ENCODE peak calls at places on chromosomes 7 and 10, in four cellular contexts. S, L, W and V are unnamed samples.

GRCh38 chr7:91265693-91266066 is 1.4 kb downstream of the FZD1 start:
- DNase-seq in S (no peak), W (no peak), L (no peak), V (peak)

GRCh38 chr10:93806882-93807281 is 49.1 kb downstream of the LGI1 start:
- DNase-seq in S (no peak), L (no peak), W (no peak), V (no peak)

GRCh38 chr7:14449291-14449690 is 453.3 kb downstream of the DGKB start:
- DNase-seq in L (no peak), W (no peak), S (no peak), V (no peak)

GRCh38 chr10:86202226-86202625 is 164.4 kb downstream of the GRID1 start:
- DNase-seq in W (no peak), L (no peak), S (no peak), V (no peak)

GRCh38 chr10:3783721-3784432 is 1.1 kb downstream of the KLF6 start:
- DNase-seq in L (peak), S (peak), W (peak), V (peak)

GRCh38 chr7:38242814-38243213 is 30.6 kb downstream of the TARP start:
- DNase-seq in S (no peak), W (no peak), L (no peak), V (no peak)

GRCh38 chr10:30013684-30014246 is 45.6 kb downstream of the JCAD start:
- DNase-seq in L (peak), S (no peak), W (no peak), V (no peak)

GRCh38 chr7:33325754-33326484 is 196.6 kb downstream of the BBS9 start:
- DNase-seq in W (no peak), L (no peak), S (no peak), V (no peak)

GRCh38 chr7:46835556-46835955 is 746.4 kb downstream of the TNS3 start:
- DNase-seq in L (peak), W (no peak), S (peak), V (no peak)

GRCh38 chr10:86085136-86085535 is 281.5 kb downstream of the GRID1 start:
- DNase-seq in S (no peak), W (no peak), L (no peak), V (peak)

GRCh38 chr7:154863766-154864530 is 139.0 kb downstream of the PAXIP1 start:
- DNase-seq in W (no peak), S (no peak), L (no peak), V (no peak)

GRCh38 chr10:99958287-99958686 is 51.5 kb downstream of the DNMBP start:
- DNase-seq in W (no peak), L (peak), S (no peak), V (no peak)

GRCh38 chr7:100353685-100354330 is 4.1 kb upstream of the PILRB start:
- DNase-seq in L (no peak), S (no peak), W (no peak), V (peak)

DNA sequence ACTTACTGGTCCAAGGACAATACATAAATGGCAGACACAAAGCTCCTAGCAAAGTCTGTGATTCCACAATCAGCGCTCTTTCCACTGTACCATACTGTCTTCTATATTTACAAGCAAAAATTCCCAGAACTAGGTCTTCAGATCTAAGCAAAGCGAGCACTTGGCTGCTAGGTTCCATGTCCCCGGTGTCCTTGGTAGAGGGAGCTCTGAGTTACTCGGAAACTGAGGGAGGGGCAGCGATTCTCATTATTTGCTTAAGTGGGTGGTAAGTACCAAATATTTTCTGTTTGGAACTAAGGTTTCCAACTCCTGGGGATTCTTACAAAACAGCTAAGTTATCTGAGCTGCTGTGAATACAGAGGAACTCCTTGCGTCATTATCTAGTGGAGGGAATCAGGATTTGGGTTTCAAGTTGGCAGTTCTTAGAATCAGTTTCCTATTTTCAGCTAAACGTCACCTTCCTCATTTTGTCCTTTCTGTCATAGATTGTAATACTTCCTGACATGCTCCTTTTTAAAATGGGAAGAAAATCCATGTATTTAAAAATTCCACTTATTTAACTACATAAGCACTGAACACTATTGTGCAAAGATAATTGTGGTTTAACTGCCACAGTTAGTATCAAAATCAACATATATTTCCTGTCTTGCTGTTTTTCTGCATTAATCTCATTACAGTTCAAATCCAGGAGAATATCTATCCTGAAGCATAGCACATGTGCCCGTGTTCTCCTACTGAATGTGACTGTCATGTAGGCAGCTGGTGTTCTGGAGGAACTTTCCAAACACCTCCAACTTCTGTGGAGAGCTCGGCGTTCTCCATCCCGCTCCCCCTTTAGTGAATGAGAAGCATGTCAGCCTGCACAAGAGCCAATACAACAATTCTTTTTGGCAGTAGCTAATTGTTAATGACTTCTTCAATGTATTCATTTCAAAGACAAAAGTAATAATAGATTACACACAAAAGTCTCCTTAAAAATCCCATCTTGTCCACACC is 76.6 kb upstream of the IKZF1 start:
- DNase-seq in L (no peak), S (no peak), W (no peak), V (no peak)
- H3K56ac ChIP-seq in L (no peak), S (no peak), W (no peak), V (no peak)

GRCh38 chr7:906776-907157 is 30.4 kb downstream of the GET4 start:
- DNase-seq in W (no peak), S (no peak), L (no peak), V (no peak)

GRCh38 chr7:907158-907980 is 31.0 kb downstream of the GET4 start:
- DNase-seq in L (no peak), W (no peak), S (no peak), V (no peak)

GRCh38 chr7:910441-910861 is 34.1 kb downstream of the GET4 start:
- DNase-seq in W (no peak), S (no peak), L (no peak), V (no peak)

GRCh38 chr7:909358-910329 is 33.3 kb downstream of the GET4 start:
- DNase-seq in L (peak), W (no peak), S (no peak), V (no peak)

GRCh38 chr7:908159-908918 is 32.0 kb downstream of the GET4 start:
- DNase-seq in L (no peak), W (no peak), S (no peak), V (no peak)
- H2BK15ac ChIP-seq in L (no peak), W (no peak), S (no peak), V (peak)

GRCh38 chr10:77266242-77266641 is 371.4 kb downstream of the KCNMA1 start:
- DNase-seq in W (no peak), L (no peak), S (no peak), V (no peak)

GRCh38 chr10:77264527-77264926 is 373.1 kb downstream of the KCNMA1 start:
- DNase-seq in S (no peak), W (no peak), L (no peak), V (no peak)

GRCh38 chr10:77267703-77268630 is 369.6 kb downstream of the KCNMA1 start:
- DNase-seq in W (no peak), S (no peak), L (peak), V (no peak)

GRCh38 chr10:77268721-77269120 is 368.9 kb downstream of the KCNMA1 start:
- DNase-seq in L (no peak), S (no peak), W (no peak), V (no peak)

GRCh38 chr10:77269163-77269562 is 368.4 kb downstream of the KCNMA1 start:
- DNase-seq in W (no peak), S (no peak), L (no peak), V (no peak)
- H3K56ac ChIP-seq in W (no peak), S (no peak), L (no peak), V (no peak)

GRCh38 chr7:156236181-156236889 is 404.2 kb upstream of the RNF32 start:
- DNase-seq in W (no peak), L (no peak), S (no peak), V (no peak)

GRCh38 chr7:156234192-156234591 is 406.4 kb upstream of the RNF32 start:
- DNase-seq in S (no peak), W (no peak), L (no peak), V (no peak)

GRCh38 chr7:156234666-156235494 is 405.7 kb upstream of the RNF32 start:
- DNase-seq in L (no peak), S (no peak), W (peak), V (no peak)

GRCh38 chr7:156230576-156230975 is 410.0 kb upstream of the RNF32 start:
- DNase-seq in S (no peak), L (no peak), W (peak), V (no peak)

GRCh38 chr7:156232931-156233705 is 407.5 kb upstream of the RNF32 start:
- DNase-seq in S (no peak), W (peak), L (no peak), V (no peak)
- H2BK15ac ChIP-seq in S (no peak), W (no peak), L (no peak), V (no peak)

GRCh38 chr7:147861058-147861716 is 729.4 kb upstream of the C7orf33 start:
- DNase-seq in L (no peak), S (no peak), W (no peak), V (no peak)
- H3K56ac ChIP-seq in L (no peak), S (no peak), W (no peak), V (no peak)

DNA sequence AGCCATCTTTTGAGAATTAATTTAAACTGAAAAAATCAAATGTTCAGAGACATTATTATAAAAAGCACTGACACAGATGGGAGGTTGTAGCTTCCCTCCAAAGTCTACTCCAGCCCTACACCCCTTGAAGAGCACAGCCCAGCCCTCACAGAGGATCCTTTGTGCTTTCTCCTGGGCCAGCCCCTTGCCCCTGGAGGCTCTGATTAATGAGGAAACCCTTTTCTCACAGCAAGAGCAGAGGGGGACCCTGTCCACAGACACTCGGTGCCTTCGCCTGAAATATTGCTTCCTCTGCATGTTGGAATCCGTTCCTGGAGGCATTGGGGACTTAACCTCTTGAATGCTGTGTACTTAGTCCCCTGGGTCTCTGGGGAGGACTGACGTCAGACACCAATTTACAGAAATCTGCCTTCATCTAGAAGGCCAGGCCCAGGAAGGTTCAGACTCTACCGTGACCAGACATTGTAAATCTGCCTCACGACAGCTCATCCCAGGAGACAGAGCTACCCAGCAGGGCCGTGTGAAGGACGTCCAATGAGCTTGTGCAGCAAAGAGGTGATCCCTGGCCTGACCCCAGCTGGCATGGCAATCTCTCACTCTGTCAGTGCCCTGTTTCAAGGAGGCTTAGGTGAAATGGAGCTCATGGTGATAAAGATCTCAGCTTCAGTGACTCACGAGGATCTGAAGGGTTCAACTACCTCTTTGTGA is 8.1 kb upstream of the TMEM72 start:
- DNase-seq in L (no peak), W (no peak), S (no peak), V (no peak)
- H2BK15ac ChIP-seq in L (no peak), W (no peak), S (no peak), V (no peak)

GRCh38 chr10:63719174-63719856 is 198.1 kb downstream of the REEP3 start:
- DNase-seq in S (no peak), W (no peak), L (no peak), V (no peak)
- H3K56ac ChIP-seq in S (no peak), W (no peak), L (no peak), V (no peak)

GRCh38 chr7:138869353-138869752 is 71.4 kb upstream of the ATP6V0A4 start:
- DNase-seq in W (no peak), S (no peak), L (no peak), V (no peak)
- H2BK15ac ChIP-seq in W (no peak), S (no peak), L (no peak), V (no peak)

GRCh38 chr10:88528791-88529190 is 54.3 kb downstream of the RNLS start:
- DNase-seq in S (no peak), L (no peak), W (no peak), V (no peak)
- H3K56ac ChIP-seq in S (no peak), L (no peak), W (no peak), V (no peak)